ENCODE peak calls at places on chromosomes 1 and 21, in nine cellular contexts. A, T, P, I, Q, D, K, J and C are unnamed samples.

GRCh38 chr1:8607906-8608305 is 209.5 kb downstream of the RERE start:
- DNase-seq in T (peak), D (no peak), I (no peak), A (no peak), K (no peak), Q (no peak), P (no peak), J (no peak), C (no peak)

GRCh38 chr1:3652538-3653285 is 396 bp downstream of the TP73 start:
- DNase-seq in J (no peak), Q (peak), I (no peak), K (peak), P (no peak), D (peak), A (no peak), T (peak), C (no peak)

GRCh38 chr21:18138507-18138906 is 106.1 kb upstream of the CHODL start:
- DNase-seq in A (no peak), J (no peak), Q (no peak), D (no peak), K (no peak), I (no peak), T (no peak), P (no peak), C (no peak)

GRCh38 chr1:7372477-7373120 is 398.5 kb upstream of the VAMP3 start:
- DNase-seq in J (no peak), A (no peak), I (no peak), P (no peak), Q (no peak), D (no peak), T (no peak), K (no peak), C (no peak)

GRCh38 chr1:39420493-39420892 is 70.9 kb upstream of the BMP8A start:
- DNase-seq in A (no peak), T (no peak), K (no peak), Q (no peak), P (no peak), I (no peak), J (no peak), D (no peak), C (no peak)

GRCh38 chr1:201766117-201766863 is 62.7 kb upstream of the IPO9 start:
- DNase-seq in P (no peak), I (no peak), K (no peak), Q (no peak), T (no peak), D (no peak), J (peak), A (peak), C (no peak)

GRCh38 chr21:45513741-45514310 is 28.4 kb downstream of the SLC19A1 start:
- DNase-seq in T (no peak), D (no peak), I (peak), J (no peak), K (no peak), Q (no peak), P (no peak), A (no peak), C (no peak)

GRCh38 chr1:234515821-234516241 is 36.9 kb upstream of the TARBP1 start:
- DNase-seq in D (no peak), A (no peak), T (no peak), J (peak), K (no peak), I (no peak), P (no peak), Q (no peak), C (no peak)

GRCh38 chr1:240987928-240988327 is 369.1 kb downstream of the RGS7 start:
- DNase-seq in J (no peak), Q (no peak), P (no peak), T (no peak), A (no peak), K (no peak), D (no peak), I (no peak), C (no peak)

GRCh38 chr21:29737188-29737587 is 202.6 kb downstream of the GRIK1 start:
- DNase-seq in P (no peak), A (no peak), K (no peak), I (no peak), T (no peak), Q (no peak), D (no peak), J (no peak), C (peak)

GRCh38 chr1:198919667-198920398 is 281.0 kb downstream of the PTPRC start:
- DNase-seq in P (no peak), J (no peak), K (no peak), T (no peak), D (no peak), I (no peak), Q (no peak), A (peak), C (no peak)

GRCh38 chr1:238465449-238465848 is 574.7 kb upstream of the ZP4 start:
- DNase-seq in T (no peak), K (no peak), Q (no peak), D (no peak), P (no peak), I (no peak), A (no peak), J (no peak), C (no peak)

GRCh38 chr1:79040424-79041089 is 34.0 kb upstream of the ADGRL4 start:
- DNase-seq in K (no peak), P (no peak), T (no peak), I (no peak), Q (no peak), J (no peak), A (no peak), D (no peak), C (no peak)

GRCh38 chr1:66599346-66599745 is 65.4 kb downstream of the SGIP1 start:
- DNase-seq in P (no peak), K (no peak), D (no peak), A (peak), J (no peak), Q (no peak), T (no peak), I (no peak), C (no peak)

GRCh38 chr1:210400043-210400840 is 71.5 kb downstream of the HHAT start:
- DNase-seq in T (peak), P (peak), A (peak), Q (peak), I (no peak), D (peak), J (peak), K (peak), C (peak)

GRCh38 chr1:28104866-28105467 is 16.6 kb upstream of the EYA3 start:
- DNase-seq in D (no peak), J (peak), I (peak), Q (no peak), P (peak), K (peak), A (peak), T (peak), C (peak)

GRCh38 chr1:25810341-25811299 is 9.1 kb upstream of the MTFR1L start:
- DNase-seq in Q (peak), I (peak), A (no peak), J (peak), P (peak), D (peak), K (peak), T (peak), C (peak)